ENCODE peak calls at places on chromosomes 12 and 14, in six cellular contexts. L, N, S, A, W and U are unnamed samples. For H3K9me3, the result is how much of the 10 kb centered on the place peaks cover.

GRCh38 chr14:101055106-101055662 is 151.7 kb upstream of the RTL1 start:
- DNase-seq in L (no peak), S (no peak), A (no peak), W (no peak), N (no peak), U (no peak)

GRCh38 chr12:123076604-123077297 is 74.1 kb downstream of the PITPNM2 start:
- DNase-seq in S (no peak), N (no peak), W (no peak), L (no peak), A (no peak), U (no peak)

GRCh38 chr12:3200032-3200617 is 122.9 kb downstream of the TSPAN9 start:
- DNase-seq in N (peak), L (no peak), A (peak), S (peak), W (no peak), U (peak)

GRCh38 chr12:32362892-32363291 is 36.5 kb upstream of the FGD4 start:
- DNase-seq in A (no peak), L (no peak), S (no peak), N (no peak), W (no peak), U (no peak)

GRCh38 chr14:59352951-59353350 is 112.2 kb downstream of the GPR135 start:
- DNase-seq in S (no peak), W (no peak), L (no peak), N (no peak), A (no peak), U (no peak)

GRCh38 chr14:23160924-23161522 is 22.4 kb downstream of the SLC7A8 start:
- DNase-seq in A (peak), L (peak), W (no peak), S (no peak), N (peak), U (peak)

GRCh38 chr12:81758421-81759214 is 532 bp downstream of the PPFIA2 start:
- DNase-seq in L (no peak), N (peak), A (peak), W (no peak), S (no peak), U (no peak)

GRCh38 chr12:22282283-22282682 is 52.2 kb downstream of the ST8SIA1 start:
- DNase-seq in S (no peak), N (no peak), W (no peak), L (no peak), A (no peak), U (no peak)

GRCh38 chr12:108803428-108804105 is 53.8 kb downstream of the SSH1 start:
- DNase-seq in S (peak), L (peak), N (peak), W (peak), A (no peak), U (peak)

GRCh38 chr14:32417956-32418552 is 89.0 kb downstream of the AKAP6 start:
- DNase-seq in A (peak), L (no peak), S (no peak), N (peak), W (no peak), U (peak)

GRCh38 chr12:8554451-8555195 is 13.9 kb upstream of the CLEC4E start:
- DNase-seq in W (no peak), A (no peak), S (no peak), L (no peak), N (no peak), U (no peak)

GRCh38 chr12:66647034-66647691 is 31.7 kb downstream of the GRIP1 start:
- DNase-seq in A (no peak), N (no peak), S (no peak), W (no peak), L (no peak), U (no peak)

GRCh38 chr12:7354521-7354920 is 50.6 kb downstream of the ACSM4 start:
- DNase-seq in A (no peak), W (no peak), N (no peak), L (no peak), S (no peak), U (no peak)

GRCh38 chr12:45583011-45583657 is 146.4 kb upstream of the ARID2 start:
- DNase-seq in S (peak), N (no peak), A (no peak), L (no peak), W (no peak), U (no peak)

GRCh38 chr12:56987551-56988053 is 18.7 kb downstream of the ZBTB39 start:
- DNase-seq in S (peak), A (peak), W (peak), N (peak), L (peak), U (peak)

GRCh38 chr14:39177168-39177545 is 2.1 kb downstream of the PNN start:
- DNase-seq in W (no peak), S (no peak), A (no peak), N (no peak), L (no peak), U (no peak)

GRCh38 chr12:57661376-57661775 is 28.4 kb upstream of the B4GALNT1 start:
- DNase-seq in W (no peak), N (no peak), S (no peak), L (no peak), A (no peak), U (no peak)

GRCh38 chr14:33765251-33765650 is 185.6 kb downstream of the EGLN3 start:
- DNase-seq in A (no peak), W (no peak), L (no peak), S (no peak), N (peak), U (no peak)

GRCh38 chr14:91679273-91679672 is 52.6 kb downstream of the CATSPERB start:
- DNase-seq in L (no peak), A (no peak), N (no peak), W (no peak), S (no peak), U (no peak)
- H3K9me3 ChIP-seq in L (under half), A (under half), N (under half), W (under half), S (under half), U (under half)

DNA sequence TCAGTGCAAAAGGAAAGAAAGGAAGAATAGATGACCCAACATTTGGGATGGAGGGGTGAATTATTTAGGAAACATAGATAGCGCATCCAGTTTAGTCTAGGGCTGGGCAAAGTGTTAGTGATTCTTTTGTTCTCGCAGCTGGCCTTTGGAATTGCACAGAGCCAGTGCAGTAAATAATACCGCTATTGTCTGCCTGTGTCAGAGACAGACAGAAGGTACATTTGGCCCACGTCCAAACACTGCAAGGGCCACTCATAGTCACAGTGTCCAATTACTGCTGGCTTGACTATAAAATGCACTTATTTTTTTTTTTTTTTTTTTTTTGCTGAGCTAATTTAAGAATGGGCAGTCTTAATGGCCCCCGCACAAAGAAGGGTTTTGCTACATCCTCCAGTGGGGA is 638.6 kb downstream of the BCL11B start:
- DNase-seq in S (no peak), N (no peak), A (no peak), L (no peak), W (no peak), U (peak)
- H3K9me3 ChIP-seq in S (under half), N (under half), A (under half), L (under half), W (under half), U (under half)

DNA sequence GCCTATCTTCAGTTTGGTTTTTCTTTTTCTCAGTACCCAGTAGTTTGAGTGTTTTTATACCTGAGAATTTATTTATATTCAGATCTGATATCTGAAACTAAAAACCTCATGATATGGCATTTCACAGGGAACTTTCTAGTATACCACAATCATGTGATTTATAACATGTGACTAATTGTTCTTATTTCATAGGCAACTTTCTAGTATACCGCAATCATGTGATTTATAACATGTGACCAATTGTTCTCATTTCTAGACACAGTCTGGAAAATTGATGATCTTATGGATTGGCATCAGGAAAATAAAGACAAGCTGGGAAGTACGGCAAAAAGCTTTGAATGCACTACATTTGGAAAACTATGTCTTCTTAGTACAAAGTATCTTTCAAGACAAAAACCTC is 20.6 kb downstream of the ZNF268 start:
- DNase-seq in N (no peak), A (no peak), W (no peak), S (no peak), L (no peak), U (no peak)
- H3K9me3 ChIP-seq in N (under half), A (under half), W (half or more), S (half or more), L (half or more), U (under half)

DNA sequence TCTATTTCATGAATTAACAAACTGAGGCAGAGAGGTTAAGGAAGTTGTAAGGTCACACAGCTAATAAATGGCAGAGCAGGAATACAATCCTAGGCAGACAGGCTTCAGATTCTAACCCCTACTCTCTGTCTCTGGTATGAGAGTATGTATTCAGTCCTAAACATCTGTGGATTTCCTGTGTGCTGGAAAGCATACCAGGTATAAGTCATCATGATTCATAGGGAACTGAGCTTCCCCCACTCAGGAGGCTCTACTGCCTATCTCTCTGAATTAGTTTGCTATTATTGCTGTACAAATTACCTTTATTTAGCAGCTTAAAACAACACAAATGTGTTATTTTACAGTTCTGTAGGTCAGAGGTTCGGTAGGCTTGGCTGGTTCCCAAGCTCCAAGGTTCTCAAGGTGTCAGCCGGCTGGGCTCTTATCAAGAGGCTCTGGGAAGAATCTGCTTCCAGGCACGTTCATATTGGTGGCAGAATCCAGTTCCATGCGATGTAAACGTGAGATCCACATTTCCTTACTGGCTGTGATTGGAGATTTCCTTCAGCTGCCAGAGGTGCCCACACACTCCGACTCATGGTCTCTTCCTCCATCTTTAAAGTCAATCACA is 509.2 kb downstream of the GALC start:
- DNase-seq in S (no peak), N (no peak), L (no peak), W (no peak), A (no peak), U (no peak)
- H3K9me3 ChIP-seq in S (under half), N (under half), L (under half), W (under half), A (under half), U (under half)

GRCh38 chr14:105844810-105845724 is 318.7 kb downstream of the TMEM121 start:
- DNase-seq in N (peak), A (no peak), L (no peak), W (no peak), S (no peak), U (no peak)
- H3K9me3 ChIP-seq in N (under half), A (under half), L (under half), W (under half), S (under half), U (under half)

DNA sequence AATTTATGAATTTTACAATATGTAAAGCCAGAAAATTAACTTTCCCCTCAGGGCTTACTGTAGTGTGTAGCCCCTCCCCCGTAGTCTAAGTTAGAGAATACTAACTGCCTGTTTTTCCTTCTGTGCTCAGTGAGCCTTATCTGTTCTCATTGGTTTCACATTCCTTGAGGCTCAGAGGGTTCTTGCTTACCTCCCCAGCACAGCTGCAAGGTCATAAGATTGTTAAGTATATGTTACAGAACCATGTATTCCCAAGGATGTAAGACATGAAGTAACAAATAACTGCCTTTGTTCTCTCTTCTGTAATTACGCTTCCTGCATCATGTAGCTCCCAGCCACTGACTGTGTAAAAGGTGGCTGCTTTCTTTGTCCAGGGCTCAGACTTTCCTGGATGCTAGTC is 1351.1 kb downstream of the TMEM121 start:
- DNase-seq in A (no peak), W (no peak), N (no peak), S (no peak), L (no peak), U (no peak)
- H3K9me3 ChIP-seq in A (under half), W (under half), N (under half), S (under half), L (under half), U (under half)

DNA sequence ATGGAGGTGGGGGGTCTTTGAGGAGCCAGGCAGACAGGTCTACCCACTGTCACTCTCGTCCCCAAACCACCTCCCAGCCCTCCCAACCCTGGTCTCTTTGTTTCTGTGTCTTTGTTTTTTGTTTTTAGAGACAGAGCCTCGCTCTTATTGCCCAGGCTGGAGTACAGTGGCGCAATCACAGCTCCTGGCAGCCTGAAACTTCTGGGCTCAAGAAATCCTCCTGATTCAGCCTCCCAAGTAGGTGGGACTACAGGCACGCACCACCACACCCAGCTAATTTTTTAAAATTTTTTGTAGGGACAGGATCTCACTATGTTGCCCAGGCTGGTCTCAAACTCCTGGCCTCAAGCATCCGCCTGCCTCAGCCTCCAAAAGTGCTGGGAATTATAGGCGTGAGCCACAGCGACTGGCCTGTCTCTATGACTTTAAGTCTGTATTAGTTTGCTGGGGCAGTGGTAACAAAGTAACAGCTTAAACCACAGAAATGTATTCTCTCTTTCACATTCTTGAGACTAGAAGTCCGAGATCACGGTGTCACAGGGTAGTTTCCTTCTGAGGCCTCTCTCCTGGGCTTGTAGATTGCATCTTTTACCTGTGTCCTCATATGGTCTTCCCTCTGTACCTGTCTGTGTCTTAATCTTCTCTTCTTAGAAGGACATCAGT is 26.1 kb downstream of the DTX1 start:
- DNase-seq in S (no peak), N (no peak), A (no peak), L (no peak), W (no peak), U (no peak)
- H3K9me3 ChIP-seq in S (under half), N (under half), A (under half), L (under half), W (under half), U (under half)

GRCh38 chr12:17550011-17550410 is 540.0 kb downstream of the RERGL start:
- DNase-seq in A (no peak), S (no peak), N (no peak), W (no peak), L (no peak), U (no peak)
- H3K9me3 ChIP-seq in A (under half), S (under half), N (under half), W (under half), L (under half), U (under half)